ENCODE peak calls at places on chromosomes 16 and 17, in eight cellular contexts. E is progenitor cell of endocrine pancreas; Y is transverse colon; C is HFF-Myc; A is colonic mucosa; H is stomach; O is glutamatergic neuron; X is CD4-positive, alpha-beta T cell. M is an unnamed sample.

GRCh38 chr16:85350973-85351372 is 238.7 kb upstream of the CIBAR2 start:
- DNase-seq in E (no peak), Y (peak), C (peak), A (peak), H (peak), O (no peak), X (no peak), M (peak)

GRCh38 chr16:89921699-89922476 is 1.3 kb upstream of the TUBB3 start:
- DNase-seq in E (peak), Y (peak), C (peak), A (peak), H (peak), O (peak), X (no peak), M (peak)

GRCh38 chr16:23691483-23692189 is 12.9 kb downstream of the PLK1 start:
- DNase-seq in E (no peak), Y (no peak), C (no peak), A (no peak), H (no peak), O (no peak), X (no peak), M (no peak)

GRCh38 chr17:78893684-78894083 is 9.3 kb downstream of the CEP295NL start:
- DNase-seq in E (no peak), Y (no peak), C (no peak), A (no peak), H (no peak), O (no peak), X (no peak), M (no peak)

GRCh38 chr16:83040174-83040573 is 413.4 kb downstream of the CDH13 start:
- DNase-seq in E (no peak), Y (no peak), C (no peak), A (no peak), H (no peak), O (no peak), X (no peak), M (no peak)

GRCh38 chr17:13634001-13634400 is 32.3 kb upstream of the HS3ST3A1 start:
- DNase-seq in E (no peak), Y (no peak), C (no peak), A (no peak), H (no peak), O (no peak), X (no peak), M (no peak)

GRCh38 chr17:78665952-78666920 is 89.0 kb upstream of the DNAH17 start:
- DNase-seq in E (no peak), Y (no peak), C (no peak), A (no peak), H (no peak), O (no peak), X (peak), M (peak)

GRCh38 chr17:81367171-81367570 is 28.1 kb upstream of the BAHCC1 start:
- DNase-seq in E (no peak), Y (no peak), C (no peak), A (no peak), H (no peak), O (no peak), X (no peak), M (no peak)

GRCh38 chr16:20897897-20898296 is 2.3 kb downstream of the DCUN1D3 start:
- DNase-seq in E (no peak), Y (no peak), C (no peak), A (no peak), H (no peak), O (no peak), X (no peak), M (no peak)

GRCh38 chr17:78966123-78966813 is 13.5 kb downstream of the LGALS3BP start:
- DNase-seq in E (no peak), Y (no peak), C (no peak), A (peak), H (no peak), O (no peak), X (no peak), M (peak)

GRCh38 chr17:17386143-17386800 is 83.1 kb downstream of the NT5M start:
- DNase-seq in E (no peak), Y (no peak), C (no peak), A (no peak), H (no peak), O (peak), X (no peak), M (no peak)

GRCh38 chr16:4746215-4746614 is 11.9 kb downstream of the DNAAF8 start:
- DNase-seq in E (no peak), Y (no peak), C (no peak), A (no peak), H (peak), O (peak), X (no peak), M (no peak)

GRCh38 chr16:30874244-30874820 is 19.5 kb downstream of the BCL7C start:
- DNase-seq in E (no peak), Y (peak), C (no peak), A (no peak), H (no peak), O (no peak), X (no peak), M (no peak)

GRCh38 chr16:66656547-66656946 is 40.0 kb downstream of the CMTM4 start:
- DNase-seq in E (no peak), Y (no peak), C (no peak), A (no peak), H (no peak), O (no peak), X (no peak), M (no peak)

GRCh38 chr16:65038125-65038524 is 83.7 kb downstream of the CDH11 start:
- DNase-seq in E (no peak), Y (no peak), C (no peak), A (no peak), H (no peak), O (no peak), X (no peak), M (no peak)

GRCh38 chr17:81868674-81869220 is 2.4 kb downstream of the ARHGDIA start:
- DNase-seq in E (no peak), Y (peak), C (no peak), A (no peak), H (no peak), O (no peak), X (no peak), M (no peak)

GRCh38 chr17:65684631-65685030 is 123.2 kb upstream of the AXIN2 start:
- DNase-seq in E (no peak), Y (no peak), C (no peak), A (no peak), H (no peak), O (no peak), X (no peak), M (no peak)

GRCh38 chr17:77445030-77445907 is 304.5 kb downstream of the SEC14L1 start:
- DNase-seq in E (no peak), Y (peak), C (no peak), A (peak), H (peak), O (no peak), X (peak), M (peak)

GRCh38 chr16:17757808-17758207 is 287.0 kb upstream of the XYLT1 start:
- DNase-seq in E (no peak), Y (no peak), C (no peak), A (no peak), H (no peak), O (no peak), X (no peak), M (no peak)

GRCh38 chr17:28657756-28658155 is 4.0 kb downstream of the SDF2 start:
- DNase-seq in E (no peak), Y (no peak), C (no peak), A (no peak), H (no peak), O (no peak), X (no peak), M (no peak)

GRCh38 chr16:82660078-82660645 is 33.4 kb downstream of the CDH13 start:
- DNase-seq in E (no peak), Y (no peak), C (no peak), A (no peak), H (no peak), O (no peak), X (no peak), M (no peak)

GRCh38 chr16:27723711-27724490 is 174.0 kb downstream of the KATNIP start:
- DNase-seq in E (no peak), Y (peak), C (no peak), A (peak), H (no peak), O (no peak), X (no peak), M (no peak)

GRCh38 chr17:51640108-51640622 is 379.8 kb downstream of the UTP18 start:
- DNase-seq in E (no peak), Y (no peak), C (no peak), A (no peak), H (no peak), O (peak), X (no peak), M (no peak)
- TF ChIP-seq CTCF in E (peak), Y (no peak), C (no peak), A (no peak), H (no peak), O (peak), X (peak), M (no peak)

GRCh38 chr16:81598083-81598482 is 153.5 kb downstream of the CMIP start:
- DNase-seq in E (no peak), Y (no peak), C (no peak), A (no peak), H (no peak), O (no peak), X (no peak), M (no peak)
- TF ChIP-seq CTCF in E (no peak), Y (no peak), C (peak), A (no peak), H (no peak), O (peak), X (no peak), M (no peak)

DNA sequence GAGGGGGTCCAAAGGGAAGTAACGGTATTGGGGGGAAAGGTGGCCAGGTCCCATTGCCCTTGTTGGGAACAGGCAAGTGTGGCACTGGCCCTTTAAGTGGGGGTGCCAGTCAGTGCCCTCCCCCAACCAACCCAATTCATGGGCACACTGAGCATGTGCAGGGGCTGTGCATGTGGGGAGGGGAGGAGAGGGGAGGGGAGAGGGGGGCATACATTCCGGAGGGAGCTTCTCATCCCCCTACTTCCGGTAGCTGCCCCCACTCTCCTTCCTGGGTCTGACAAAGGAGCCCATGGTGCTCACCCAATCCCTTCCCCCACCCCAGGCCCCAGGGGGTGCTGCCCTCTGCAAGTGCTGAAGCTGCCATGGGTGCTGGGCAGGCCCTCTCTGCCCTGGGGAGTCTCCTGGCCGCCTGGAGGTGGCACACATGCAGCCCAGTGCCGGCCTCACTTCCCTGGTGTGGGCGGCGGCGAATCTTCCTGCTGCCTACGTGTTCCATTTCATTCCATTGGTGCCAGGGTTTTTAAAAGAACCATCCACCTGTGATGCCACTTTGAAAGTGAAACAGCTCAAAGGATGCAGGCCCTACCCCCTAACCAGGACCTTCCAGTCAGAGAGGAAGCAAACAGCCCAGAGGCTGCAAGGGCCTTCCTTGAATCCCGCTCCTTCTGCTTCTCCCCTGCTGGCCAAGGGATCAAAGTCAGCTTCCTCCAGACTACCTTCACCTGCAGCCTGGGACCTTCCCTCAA is 11.0 kb downstream of the HEXIM2 start:
- DNase-seq in E (no peak), Y (peak), C (no peak), A (peak), H (peak), O (peak), X (peak), M (peak)
- TF ChIP-seq CTCF in E (no peak), Y (no peak), C (no peak), A (no peak), H (no peak), O (no peak), X (peak), M (no peak)

GRCh38 chr17:39653662-39654331 is 11.4 kb upstream of the TCAP start:
- DNase-seq in E (peak), Y (peak), C (no peak), A (peak), H (peak), O (peak), X (peak), M (no peak)
- TF ChIP-seq CTCF in E (peak), Y (peak), C (peak), A (peak), H (peak), O (peak), X (peak), M (peak)

DNA sequence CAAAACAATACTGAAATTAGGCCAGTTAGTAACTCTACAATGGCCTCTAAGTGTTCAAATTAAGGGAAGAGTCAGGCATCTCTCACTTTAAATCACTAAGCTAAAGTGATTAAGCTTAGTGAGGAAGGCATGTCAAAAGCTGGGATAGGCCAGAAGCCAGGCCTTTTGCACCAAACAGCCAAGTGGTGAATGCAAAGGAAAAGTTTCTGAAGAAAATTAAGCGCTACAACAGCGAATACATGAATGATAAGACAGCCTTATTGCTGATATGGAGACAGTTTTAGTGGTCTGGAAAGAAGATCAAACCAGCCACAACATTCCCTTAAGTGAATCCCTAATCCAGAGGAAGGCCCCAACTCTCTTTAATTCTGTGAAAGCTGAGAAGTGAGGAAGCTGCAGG is 12.1 kb downstream of the RFWD3 start:
- DNase-seq in E (no peak), Y (no peak), C (no peak), A (no peak), H (no peak), O (no peak), X (no peak), M (no peak)
- TF ChIP-seq CTCF in E (no peak), Y (no peak), C (no peak), A (no peak), H (no peak), O (no peak), X (no peak), M (no peak)

GRCh38 chr17:2711608-2712299 is at the start of gene CLUH:
- DNase-seq in E (peak), Y (peak), C (peak), A (peak), H (peak), O (peak), X (peak), M (peak)

GRCh38 chr17:2716649-2717048 is 5.1 kb upstream of the CLUH start:
- DNase-seq in E (no peak), Y (no peak), C (no peak), A (no peak), H (no peak), O (no peak), X (no peak), M (no peak)

GRCh38 chr17:2712300-2713043 is 908 bp upstream of the CLUH start:
- DNase-seq in E (no peak), Y (no peak), C (no peak), A (no peak), H (no peak), O (no peak), X (no peak), M (no peak)

GRCh38 chr17:2710804-2711607 is 558 bp downstream of the CLUH start:
- DNase-seq in E (no peak), Y (peak), C (no peak), A (no peak), H (no peak), O (no peak), X (no peak), M (no peak)

DNA sequence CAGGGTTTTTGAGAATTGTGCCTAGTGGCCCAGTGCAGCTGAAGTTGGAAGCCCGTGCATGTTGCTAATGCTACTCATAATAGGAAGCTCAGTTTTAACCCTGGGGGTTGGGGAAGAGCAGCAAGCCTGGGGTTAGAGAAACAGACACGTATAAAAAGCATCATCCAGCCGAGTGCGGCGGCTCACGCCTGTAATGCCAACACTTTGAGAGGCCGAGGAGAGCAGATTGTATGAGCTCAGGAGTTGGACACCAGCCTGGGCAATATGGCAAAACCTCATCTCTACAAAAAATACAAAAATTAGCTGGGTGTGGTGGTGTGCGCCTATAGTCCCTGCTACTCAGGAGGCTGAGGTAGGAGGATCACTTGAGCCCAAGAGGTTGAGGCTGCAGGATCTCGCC is 2.3 kb upstream of the CLUH start:
- DNase-seq in E (no peak), Y (no peak), C (no peak), A (no peak), H (no peak), O (no peak), X (no peak), M (no peak)
- TF ChIP-seq CTCF in E (no peak), Y (no peak), C (no peak), A (no peak), H (no peak), O (no peak), X (no peak), M (no peak)

GRCh38 chr17:19614900-19615299 is 33.7 kb upstream of the ALDH3A2 start:
- DNase-seq in E (no peak), Y (no peak), C (no peak), A (no peak), H (no peak), O (no peak), X (no peak), M (no peak)
- TF ChIP-seq CTCF in E (no peak), Y (no peak), C (no peak), A (no peak), H (no peak), O (no peak), X (no peak), M (no peak)

GRCh38 chr17:79997004-79997673 is 38.5 kb downstream of the TBC1D16 start:
- DNase-seq in E (no peak), Y (no peak), C (no peak), A (no peak), H (no peak), O (no peak), X (peak), M (no peak)
- TF ChIP-seq CTCF in E (no peak), Y (no peak), C (no peak), A (no peak), H (no peak), O (no peak), X (no peak), M (no peak)

GRCh38 chr17:9676084-9676483 is 30.8 kb downstream of the USP43 start:
- DNase-seq in E (no peak), Y (no peak), C (no peak), A (no peak), H (no peak), O (no peak), X (no peak), M (no peak)
- TF ChIP-seq CTCF in E (peak), Y (peak), C (peak), A (peak), H (peak), O (no peak), X (no peak), M (no peak)

M was measured in tibial artery.